ENCODE peak calls at places on chromosomes 6 and 20, in eight cellular contexts. P, Q, X, M, I, D, S and C are unnamed samples.

GRCh38 chr6:165487347-165487746 is 175.7 kb downstream of the PDE10A start:
- DNase-seq in P (no peak), I (no peak), X (no peak), M (no peak), Q (no peak), S (no peak), D (no peak), C (no peak)

GRCh38 chr6:161139766-161140553 is 133.9 kb downstream of the AGPAT4 start:
- DNase-seq in I (no peak), Q (no peak), D (peak), S (no peak), P (peak), X (no peak), M (no peak), C (no peak)

GRCh38 chr20:59623583-59623982 is 19.2 kb downstream of the PHACTR3 start:
- DNase-seq in S (no peak), M (no peak), X (no peak), Q (no peak), I (no peak), P (no peak), D (no peak), C (no peak)

GRCh38 chr6:33297956-33298772 is 578 bp downstream of the RGL2 start:
- DNase-seq in P (peak), M (peak), S (peak), Q (peak), D (peak), I (no peak), X (peak), C (peak)

GRCh38 chr6:46274502-46274901 is 103.7 kb upstream of the ENPP5 start:
- DNase-seq in M (no peak), Q (no peak), I (no peak), X (no peak), D (no peak), S (no peak), P (no peak), C (no peak)

GRCh38 chr6:17653198-17653881 is 53.2 kb downstream of the FAM8A1 start:
- DNase-seq in Q (no peak), X (no peak), I (no peak), M (no peak), S (no peak), P (no peak), D (no peak), C (no peak)

GRCh38 chr20:61841551-61841950 is 224.1 kb downstream of the TAF4 start:
- DNase-seq in D (no peak), Q (no peak), I (no peak), M (no peak), P (no peak), S (no peak), X (no peak), C (no peak)

GRCh38 chr20:11544029-11544678 is 373.5 kb upstream of the BTBD3 start:
- DNase-seq in X (peak), D (peak), I (no peak), P (peak), S (no peak), M (peak), Q (peak), C (peak)

GRCh38 chr6:130282234-130282995 is 59.7 kb upstream of the SAMD3 start:
- DNase-seq in M (peak), S (no peak), X (no peak), P (no peak), I (no peak), D (peak), Q (no peak), C (peak)

GRCh38 chr6:102520981-102521380 is 1127.5 kb downstream of the GRIK2 start:
- DNase-seq in S (no peak), Q (no peak), D (no peak), X (no peak), P (no peak), M (no peak), I (no peak), C (no peak)

GRCh38 chr6:113723182-113723581 is 134.0 kb upstream of the MARCKS start:
- DNase-seq in D (no peak), Q (no peak), X (no peak), I (no peak), S (no peak), P (no peak), M (no peak), C (no peak)